ENCODE peak calls at places on chromosomes 13 and 19, in five cellular contexts. One of them, this sample, is unnamed.

GRCh38 chr19:42301646-42302204 is at the start of gene PRR19:
- DNase-seq in adrenal gland: no peak
- DNase-seq in PC-9: no peak
- DNase-seq in thyroid gland: no peak
- DNase-seq in right atrium auricular region: no peak
- DNase-seq in this sample: no peak

GRCh38 chr13:27251166-27252088 is at the start of gene RPL21:
- DNase-seq in adrenal gland: peak; percentile 95
- DNase-seq in PC-9: peak; percentile 77
- DNase-seq in thyroid gland: peak; percentile 93
- DNase-seq in right atrium auricular region: peak; percentile 97
- DNase-seq in this sample: peak; percentile 99

GRCh38 chr19:14112809-14113385 is 4.7 kb downstream of the PRKACA start:
- DNase-seq in adrenal gland: peak; percentile 79
- DNase-seq in PC-9: no peak
- DNase-seq in thyroid gland: no peak
- DNase-seq in right atrium auricular region: peak; percentile 64
- DNase-seq in this sample: peak; percentile 36

GRCh38 chr19:38735257-38735686 is 9.0 kb downstream of the CAPN12 start:
- DNase-seq in adrenal gland: no peak
- DNase-seq in PC-9: peak; percentile 74
- DNase-seq in thyroid gland: no peak
- DNase-seq in right atrium auricular region: no peak
- DNase-seq in this sample: no peak

GRCh38 chr19:37817180-37817911 is 38.0 kb upstream of the ZNF573 start:
- DNase-seq in adrenal gland: peak; percentile 79
- DNase-seq in PC-9: no peak
- DNase-seq in thyroid gland: peak; percentile 93
- DNase-seq in right atrium auricular region: peak; percentile 66
- DNase-seq in this sample: peak; percentile 14

GRCh38 chr13:18952225-18953016 is 229.2 kb downstream of the TUBA3C start:
- DNase-seq in adrenal gland: no peak
- DNase-seq in PC-9: no peak
- DNase-seq in thyroid gland: no peak
- DNase-seq in right atrium auricular region: no peak
- DNase-seq in this sample: no peak

GRCh38 chr13:34152409-34152808 is 334.5 kb downstream of the RFC3 start:
- DNase-seq in adrenal gland: no peak
- DNase-seq in PC-9: no peak
- DNase-seq in thyroid gland: no peak
- DNase-seq in right atrium auricular region: no peak
- DNase-seq in this sample: no peak

GRCh38 chr13:27148900-27149299 is 22.7 kb downstream of the USP12 start:
- DNase-seq in adrenal gland: no peak
- DNase-seq in PC-9: no peak
- DNase-seq in thyroid gland: no peak
- DNase-seq in right atrium auricular region: no peak
- DNase-seq in this sample: no peak

GRCh38 chr19:30228726-30229523 is 143.3 kb upstream of the ZNF536 start:
- DNase-seq in adrenal gland: no peak
- DNase-seq in PC-9: no peak
- DNase-seq in thyroid gland: peak; percentile 31
- DNase-seq in right atrium auricular region: no peak
- DNase-seq in this sample: peak; percentile 4

GRCh38 chr19:49085868-49086232 is 599 bp downstream of the SNRNP70 start:
- DNase-seq in adrenal gland: no peak
- DNase-seq in PC-9: no peak
- DNase-seq in thyroid gland: no peak
- DNase-seq in right atrium auricular region: no peak
- DNase-seq in this sample: no peak

GRCh38 chr19:22257916-22258315 is 28.3 kb upstream of the ZNF729 start:
- DNase-seq in adrenal gland: no peak
- DNase-seq in PC-9: no peak
- DNase-seq in thyroid gland: no peak
- DNase-seq in right atrium auricular region: no peak
- DNase-seq in this sample: no peak

GRCh38 chr13:75326173-75327131 is 155.5 kb downstream of the TBC1D4 start:
- DNase-seq in adrenal gland: peak; percentile 31
- DNase-seq in PC-9: no peak
- DNase-seq in thyroid gland: no peak
- DNase-seq in right atrium auricular region: no peak
- DNase-seq in this sample: peak; percentile 86

GRCh38 chr19:15779756-15780476 is 7.5 kb upstream of the OR10H5 start:
- DNase-seq in adrenal gland: peak; percentile 36
- DNase-seq in PC-9: peak; percentile 28
- DNase-seq in thyroid gland: peak; percentile 19
- DNase-seq in right atrium auricular region: peak; percentile 82
- DNase-seq in this sample: peak; percentile 32

GRCh38 chr13:20118268-20119140 is 42.3 kb downstream of the GJA3 start:
- DNase-seq in adrenal gland: peak; percentile 77
- DNase-seq in PC-9: peak; percentile 52
- DNase-seq in thyroid gland: peak; percentile 80
- DNase-seq in right atrium auricular region: no peak
- DNase-seq in this sample: peak; percentile 39
- TF ChIP-seq CTCF in adrenal gland: no peak
- TF ChIP-seq CTCF in PC-9: no peak
- TF ChIP-seq CTCF in thyroid gland: no peak
- TF ChIP-seq CTCF in right atrium auricular region: no peak
- TF ChIP-seq CTCF in this sample: no peak

GRCh38 chr19:17873661-17874422 is 2.1 kb downstream of the SLC5A5 start:
- DNase-seq in adrenal gland: no peak
- DNase-seq in PC-9: peak; percentile 42
- DNase-seq in thyroid gland: peak; percentile 52
- DNase-seq in right atrium auricular region: no peak
- DNase-seq in this sample: no peak
- H3K4me3 ChIP-seq in adrenal gland: no peak overlapping the region
- H3K4me3 ChIP-seq in PC-9: peak overlapping the region; percentile 53
- H3K4me3 ChIP-seq in thyroid gland: no peak overlapping the region
- H3K4me3 ChIP-seq in right atrium auricular region: no peak overlapping the region
- H3K4me3 ChIP-seq in this sample: no peak overlapping the region

DNA sequence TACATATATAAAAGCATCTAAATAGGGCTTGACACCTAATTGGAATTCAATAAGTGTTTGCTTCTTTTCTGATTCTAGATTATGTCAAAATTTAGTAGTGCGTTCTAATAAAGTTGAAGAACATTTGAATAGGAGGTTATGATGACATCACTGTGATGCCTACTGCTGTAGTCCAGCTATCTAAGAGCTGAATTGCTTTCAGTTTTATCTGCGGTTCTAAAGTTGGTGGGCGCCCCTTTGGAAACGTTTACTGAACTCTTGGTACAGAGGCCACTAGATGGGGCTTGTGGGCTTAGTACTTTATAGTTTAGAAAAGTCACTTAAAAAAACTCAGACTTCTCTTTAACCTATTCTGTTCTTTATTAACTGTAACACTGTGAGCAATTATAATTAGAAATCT is 776.9 kb downstream of the GPC5 start:
- DNase-seq in adrenal gland: no peak
- DNase-seq in PC-9: no peak
- DNase-seq in thyroid gland: peak; percentile 4
- DNase-seq in right atrium auricular region: no peak
- DNase-seq in this sample: peak; percentile 67
- TF ChIP-seq CTCF in adrenal gland: peak; percentile 22
- TF ChIP-seq CTCF in PC-9: no peak
- TF ChIP-seq CTCF in thyroid gland: no peak
- TF ChIP-seq CTCF in right atrium auricular region: no peak
- TF ChIP-seq CTCF in this sample: peak; percentile 55

DNA sequence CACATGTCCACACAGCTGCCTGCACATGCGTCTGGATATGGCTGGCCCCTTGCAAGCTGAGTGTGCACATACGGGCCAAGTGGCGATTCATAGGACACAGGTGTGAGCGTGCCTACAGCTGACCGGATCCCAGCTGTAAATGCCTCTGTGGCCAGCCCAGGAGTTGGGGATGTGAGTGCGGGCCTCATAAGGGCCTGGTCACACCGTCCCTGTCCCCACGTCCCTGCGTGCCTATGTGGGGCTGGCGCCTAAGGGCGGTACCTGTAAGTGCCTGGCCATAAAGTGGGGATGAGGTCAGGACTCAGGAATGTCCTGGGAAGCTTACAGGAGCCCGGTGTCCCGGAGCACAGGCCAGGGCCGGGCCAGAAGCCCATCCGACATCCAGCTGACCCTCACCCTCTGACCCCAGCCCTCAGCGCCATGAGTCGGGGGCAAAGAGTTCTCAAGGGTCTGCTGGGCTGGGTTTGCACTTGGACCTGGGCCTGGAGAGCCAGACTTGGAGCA is 1.3 kb upstream of the ARHGAP45 start:
- DNase-seq in adrenal gland: no peak
- DNase-seq in PC-9: peak; percentile 71
- DNase-seq in thyroid gland: no peak
- DNase-seq in right atrium auricular region: no peak
- DNase-seq in this sample: no peak
- H3K4me3 ChIP-seq in adrenal gland: no peak overlapping the region
- H3K4me3 ChIP-seq in PC-9: peak overlapping the region; percentile 71
- H3K4me3 ChIP-seq in thyroid gland: no peak overlapping the region
- H3K4me3 ChIP-seq in right atrium auricular region: no peak overlapping the region
- H3K4me3 ChIP-seq in this sample: no peak overlapping the region

DNA sequence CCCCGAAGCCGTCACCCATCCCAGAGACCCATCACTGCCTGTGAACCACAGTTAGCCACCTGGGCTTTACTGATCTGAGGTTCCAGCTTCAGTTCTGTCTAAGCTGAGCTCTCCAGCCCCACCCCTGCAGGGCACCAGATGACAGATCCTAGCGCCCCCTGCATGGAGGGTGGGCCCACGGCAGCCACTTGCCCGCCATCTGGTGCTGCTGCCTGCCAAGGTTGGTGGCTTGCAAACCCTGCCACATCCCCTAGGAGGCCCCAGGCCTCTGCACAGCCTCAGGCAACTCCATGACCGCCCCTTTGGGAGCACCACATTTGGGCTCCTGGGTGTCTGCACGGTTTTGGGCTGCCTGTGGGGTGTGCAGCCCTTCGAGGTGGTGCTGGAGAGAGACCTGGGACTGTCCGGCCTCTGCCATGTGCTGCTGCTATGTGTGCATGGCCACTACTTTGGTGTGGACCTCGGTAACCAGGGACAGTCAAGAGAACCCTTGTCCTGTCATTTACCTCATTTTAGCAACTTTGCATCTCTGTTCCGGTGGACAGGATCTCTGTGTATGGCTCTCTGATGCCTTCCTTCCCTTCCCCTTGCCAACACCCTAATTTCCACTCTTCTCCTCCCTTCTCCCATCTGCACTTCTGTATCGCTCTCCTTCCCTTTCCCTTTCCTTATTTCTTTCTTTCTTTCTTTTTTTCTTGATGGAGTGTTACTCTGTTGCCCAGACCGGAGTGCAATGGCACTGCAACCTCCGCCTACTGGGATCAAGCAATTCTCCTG is 17.4 kb upstream of the SDHAF1 start:
- DNase-seq in adrenal gland: no peak
- DNase-seq in PC-9: no peak
- DNase-seq in thyroid gland: no peak
- DNase-seq in right atrium auricular region: no peak
- DNase-seq in this sample: no peak
- TF ChIP-seq CTCF in adrenal gland: no peak
- TF ChIP-seq CTCF in PC-9: no peak
- TF ChIP-seq CTCF in thyroid gland: no peak
- TF ChIP-seq CTCF in right atrium auricular region: no peak
- TF ChIP-seq CTCF in this sample: no peak

DNA sequence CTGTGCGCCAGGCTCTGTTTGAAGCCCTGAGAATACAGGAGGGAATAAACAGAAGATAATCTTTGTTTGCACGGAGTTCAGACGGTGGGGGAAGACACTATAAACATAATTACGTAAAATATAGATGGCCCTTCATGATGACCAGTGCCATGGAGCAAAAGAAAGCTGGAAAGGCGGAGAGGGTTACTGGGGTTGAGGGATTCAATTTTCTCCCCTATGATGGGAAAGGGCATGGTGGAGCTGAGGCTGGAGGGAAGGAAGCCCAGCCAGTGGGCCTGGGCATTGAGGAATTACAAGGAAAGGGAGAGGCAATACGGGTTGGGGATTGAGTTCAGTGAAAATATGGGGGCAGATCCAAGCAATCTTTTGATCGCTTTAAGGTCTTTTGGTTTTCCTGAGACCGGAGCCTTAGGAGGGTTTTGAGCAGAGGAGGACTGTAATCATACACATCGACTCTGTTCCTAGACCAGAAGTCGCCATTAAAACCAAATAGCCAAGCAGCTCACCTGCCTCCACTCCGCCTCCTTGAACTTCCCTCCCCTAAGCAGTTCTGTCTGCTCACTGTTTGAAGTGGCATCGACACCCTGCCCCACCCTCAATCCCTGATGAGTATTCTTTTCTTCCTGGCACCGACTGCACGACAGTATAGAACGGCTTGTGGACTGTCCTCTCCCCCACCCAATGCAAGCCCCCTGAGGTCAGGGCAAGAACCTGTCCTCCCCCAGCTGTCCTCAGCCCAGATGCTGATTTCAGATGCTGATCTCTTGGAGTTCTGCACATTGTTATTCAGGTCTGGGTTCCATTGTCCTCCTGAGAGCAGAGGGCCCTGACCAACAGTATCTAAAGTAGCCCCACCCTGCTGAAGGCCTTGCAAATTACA is 813 bp upstream of the ZNF296 start:
- DNase-seq in adrenal gland: no peak
- DNase-seq in PC-9: no peak
- DNase-seq in thyroid gland: no peak
- DNase-seq in right atrium auricular region: no peak
- DNase-seq in this sample: no peak
- H3K4me3 ChIP-seq in adrenal gland: no peak overlapping the region
- H3K4me3 ChIP-seq in PC-9: peak overlapping the region; percentile 66
- H3K4me3 ChIP-seq in thyroid gland: no peak overlapping the region
- H3K4me3 ChIP-seq in right atrium auricular region: peak overlapping the region; percentile 36
- H3K4me3 ChIP-seq in this sample: peak overlapping the region; percentile 62

GRCh38 chr19:46731007-46731501 is 14.1 kb upstream of the PRKD2 start:
- DNase-seq in adrenal gland: peak; percentile 86
- DNase-seq in PC-9: peak; percentile 92
- DNase-seq in thyroid gland: no peak
- DNase-seq in right atrium auricular region: no peak
- DNase-seq in this sample: peak; percentile 77
- TF ChIP-seq CTCF in adrenal gland: no peak
- TF ChIP-seq CTCF in PC-9: no peak
- TF ChIP-seq CTCF in thyroid gland: no peak
- TF ChIP-seq CTCF in right atrium auricular region: no peak
- TF ChIP-seq CTCF in this sample: no peak

DNA sequence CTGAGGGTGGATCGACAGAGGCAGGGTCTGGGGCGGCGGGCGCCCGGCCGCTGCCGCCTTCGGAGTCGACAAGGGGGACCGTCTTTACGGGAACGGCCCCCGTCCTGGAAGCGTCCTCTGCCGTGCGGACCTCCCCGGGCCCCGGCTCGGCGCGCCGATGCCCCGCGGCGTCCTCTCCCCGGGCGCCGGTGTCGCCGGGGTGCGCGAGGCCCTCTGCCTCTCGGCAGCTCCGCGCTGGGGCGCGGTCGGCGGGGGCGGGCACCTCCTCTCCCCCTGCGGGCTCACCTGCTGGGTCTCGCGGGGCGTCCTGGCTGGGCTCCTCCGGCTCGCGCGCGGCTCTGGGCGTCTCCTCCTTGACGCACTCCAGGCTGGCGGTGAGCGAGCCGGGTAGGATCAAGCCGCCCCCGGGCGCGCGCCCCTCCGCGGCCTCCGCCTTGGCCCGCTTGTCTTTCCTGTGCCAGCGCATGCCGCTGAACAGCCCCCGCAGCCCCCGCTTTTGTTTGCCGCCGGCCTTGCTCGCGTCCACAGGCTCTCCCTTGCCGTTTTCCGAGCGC is 1.5 kb downstream of the AMER2 start:
- DNase-seq in adrenal gland: no peak
- DNase-seq in PC-9: no peak
- DNase-seq in thyroid gland: no peak
- DNase-seq in right atrium auricular region: no peak
- DNase-seq in this sample: no peak
- H3K4me3 ChIP-seq in adrenal gland: no peak overlapping the region
- H3K4me3 ChIP-seq in PC-9: no peak overlapping the region
- H3K4me3 ChIP-seq in thyroid gland: no peak overlapping the region
- H3K4me3 ChIP-seq in right atrium auricular region: no peak overlapping the region
- H3K4me3 ChIP-seq in this sample: no peak overlapping the region

This sample was measured in fibroblast of the aortic adventitia.